ENCODE peak calls at places on chromosomes 5 and 9, in four cellular contexts. L is H1, E is sigmoid colon, O is thyroid gland. R is an unnamed sample.
A peak's percentile ranks its signal among the peaks of the same experiment; 100 is the strongest.

GRCh38 chr5:98934581-98934980 is 5.8 kb upstream of the CHD1 start:
- DNase-seq in L (no peak), E (no peak), O (no peak), R (no peak)

GRCh38 chr9:88534456-88535225 is at the start of gene NXNL2:
- DNase-seq in L (no peak), E (peak; percentile 91), O (peak; percentile 61), R (no peak)

GRCh38 chr5:54902817-54903473 is 82.4 kb downstream of the ESM1 start:
- DNase-seq in L (no peak), E (no peak), O (no peak), R (no peak)

GRCh38 chr5:62486672-62487071 is 74.1 kb downstream of the IPO11 start:
- DNase-seq in L (no peak), E (no peak), O (no peak), R (no peak)

GRCh38 chr9:98416294-98416693 is 160.8 kb upstream of the TBC1D2 start:
- DNase-seq in L (no peak), E (no peak), O (no peak), R (no peak)

GRCh38 chr9:126499005-126499910 is 114.5 kb upstream of the LMX1B start:
- DNase-seq in L (no peak), E (peak; percentile 60), O (peak; percentile 18), R (no peak)

GRCh38 chr5:169637856-169638190 is 748 bp downstream of the DOCK2 start:
- DNase-seq in L (no peak), E (no peak), O (no peak), R (no peak)

GRCh38 chr5:173847102-173847501 is 41.0 kb upstream of the CPEB4 start:
- DNase-seq in L (no peak), E (no peak), O (no peak), R (no peak)

GRCh38 chr9:102728946-102729345 is 266.2 kb upstream of the CYLC2 start:
- DNase-seq in L (no peak), E (no peak), O (no peak), R (no peak)

GRCh38 chr5:13771011-13771571 is 173.4 kb downstream of the DNAH5 start:
- DNase-seq in L (no peak), E (no peak), O (no peak), R (no peak)

GRCh38 chr9:121281614-121282291 is 13.8 kb downstream of the GSN start:
- DNase-seq in L (no peak), E (peak; percentile 94), O (peak; percentile 97), R (peak; percentile 8)

GRCh38 chr9:121283856-121284732 is 16.1 kb downstream of the GSN start:
- DNase-seq in L (no peak), E (no peak), O (peak; percentile 63), R (no peak)

GRCh38 chr9:121280715-121281613 is 13.0 kb downstream of the GSN start:
- DNase-seq in L (no peak), E (no peak), O (no peak), R (no peak)

GRCh38 chr9:121283072-121283398 is 15.1 kb downstream of the GSN start:
- DNase-seq in L (no peak), E (no peak), O (no peak), R (no peak)

DNA sequence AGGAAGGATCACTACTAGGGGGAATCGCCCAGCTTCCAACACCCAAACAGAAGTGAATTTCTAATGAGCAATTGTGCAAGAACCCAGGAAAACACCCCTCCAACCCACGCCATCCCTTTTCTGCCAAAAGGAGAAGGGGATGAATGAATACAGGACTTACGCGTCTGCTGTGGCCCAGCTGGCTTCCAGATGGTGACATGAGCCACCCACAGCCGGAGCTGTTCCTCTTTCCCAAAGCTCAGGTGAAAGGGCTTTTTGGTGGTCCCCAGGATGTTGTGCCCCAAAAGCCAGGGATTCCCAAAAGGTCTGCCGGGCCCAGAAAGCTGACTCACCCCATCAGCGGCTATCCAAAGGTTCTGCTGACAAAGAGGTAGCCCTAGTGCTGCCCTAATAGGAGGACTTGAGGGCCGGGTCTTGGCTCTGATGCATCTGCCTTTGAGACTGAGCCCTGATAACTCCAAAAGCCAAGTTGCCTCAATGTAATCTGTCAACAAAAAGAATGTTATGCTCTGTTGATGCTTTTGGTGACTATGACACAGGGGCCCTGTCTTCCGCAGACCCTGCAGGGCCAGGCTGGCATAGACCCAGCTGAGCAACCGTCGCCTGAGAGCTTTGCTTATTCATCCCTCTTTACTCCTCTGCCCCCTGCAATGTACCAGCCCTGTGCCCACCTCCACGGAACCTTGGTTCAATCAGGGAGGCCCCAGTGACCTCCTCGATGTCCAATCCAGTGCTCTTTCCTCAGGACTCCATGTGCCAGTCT is 14.5 kb downstream of the GSN start:
- DNase-seq in L (no peak), E (peak; percentile 93), O (peak; percentile 51), R (no peak)
- TF ChIP-seq POLR2A in L (no peak), E (no peak), O (no peak), R (no peak)

DNA sequence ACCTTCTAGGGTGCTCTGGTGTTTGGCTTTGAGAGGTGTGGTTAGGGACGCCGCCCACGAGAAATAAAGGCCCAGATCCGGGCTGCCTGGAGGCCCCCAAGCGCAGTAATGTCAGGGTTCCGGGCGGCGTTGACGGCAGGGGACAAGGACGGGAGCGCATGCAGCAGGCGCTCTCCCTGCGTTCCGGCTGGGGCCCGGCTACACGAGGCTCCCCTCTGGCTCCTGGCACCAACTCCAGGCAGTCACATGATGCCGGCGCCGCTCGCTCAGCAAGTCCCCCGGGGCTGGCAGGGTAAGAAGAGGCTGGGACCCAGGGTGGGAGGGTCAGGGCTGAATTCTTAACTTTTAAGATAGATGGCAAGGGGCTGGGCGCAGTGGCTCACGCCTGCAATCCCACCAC is 28.1 kb downstream of the UBTD2 start:
- DNase-seq in L (no peak), E (no peak), O (no peak), R (no peak)
- H3K9me3 ChIP-seq in L (no peaks in the 10 kb centered on the region), E (peaks cover 5% of the 10 kb centered on the region), O (no peaks in the 10 kb centered on the region), R (no peaks in the 10 kb centered on the region)

GRCh38 chr5:124080256-124080655 is 568.3 kb downstream of the CSNK1G3 start:
- DNase-seq in L (no peak), E (no peak), O (no peak), R (no peak)

GRCh38 chr5:124074500-124074899 is 562.5 kb downstream of the CSNK1G3 start:
- DNase-seq in L (no peak), E (no peak), O (no peak), R (no peak)

GRCh38 chr5:124079062-124079461 is 567.1 kb downstream of the CSNK1G3 start:
- DNase-seq in L (no peak), E (no peak), O (no peak), R (no peak)
- H3K4me1 ChIP-seq in L (no peaks in the 10 kb centered on the region), E (no peaks in the 10 kb centered on the region), O (no peaks in the 10 kb centered on the region), R (no peaks in the 10 kb centered on the region)

GRCh38 chr9:92122792-92123191 is 7.6 kb upstream of the SPTLC1 start:
- DNase-seq in L (no peak), E (no peak), O (no peak), R (no peak)

GRCh38 chr9:92119581-92119980 is 4.4 kb upstream of the SPTLC1 start:
- DNase-seq in L (no peak), E (no peak), O (no peak), R (no peak)

GRCh38 chr9:92115977-92116285 is 718 bp upstream of the SPTLC1 start:
- DNase-seq in L (no peak), E (no peak), O (no peak), R (no peak)

GRCh38 chr9:92122061-92122460 is 6.8 kb upstream of the SPTLC1 start:
- DNase-seq in L (no peak), E (no peak), O (no peak), R (no peak)

DNA sequence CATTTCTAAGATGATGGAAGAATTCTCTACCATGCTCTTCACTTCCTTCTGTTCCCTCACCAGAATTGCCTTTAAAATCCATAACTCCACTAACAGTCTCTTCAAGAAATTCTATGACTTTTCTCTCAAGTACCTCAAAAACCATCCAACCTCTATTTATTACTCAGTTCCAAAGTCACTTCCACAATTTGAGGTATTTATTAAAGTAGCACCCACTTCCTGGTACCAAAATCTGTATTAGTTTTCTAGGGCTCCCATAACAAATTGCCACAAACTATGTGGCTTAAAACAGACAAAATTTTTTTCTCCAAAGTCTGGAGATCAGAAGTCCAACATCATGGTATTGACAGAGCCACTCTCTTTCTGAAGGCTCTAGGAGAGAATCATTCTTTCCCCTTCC is 4.9 kb upstream of the SPTLC1 start:
- DNase-seq in L (no peak), E (no peak), O (no peak), R (no peak)
- TF ChIP-seq POLR2A in L (no peak), E (no peak), O (no peak), R (no peak)

GRCh38 chr5:23448627-23449026 is 58.8 kb upstream of the PRDM9 start:
- DNase-seq in L (no peak), E (no peak), O (no peak), R (no peak)

GRCh38 chr5:23445573-23445972 is 61.8 kb upstream of the PRDM9 start:
- DNase-seq in L (no peak), E (no peak), O (no peak), R (no peak)

GRCh38 chr5:23451156-23451555 is 56.3 kb upstream of the PRDM9 start:
- DNase-seq in L (no peak), E (no peak), O (no peak), R (no peak)

GRCh38 chr5:23446436-23446835 is 61.0 kb upstream of the PRDM9 start:
- DNase-seq in L (no peak), E (no peak), O (no peak), R (no peak)

GRCh38 chr5:23450187-23450586 is 57.2 kb upstream of the PRDM9 start:
- DNase-seq in L (no peak), E (no peak), O (no peak), R (no peak)
- H3K9me3 ChIP-seq in L (no peaks in the 10 kb centered on the region), E (no peaks in the 10 kb centered on the region), O (no peaks in the 10 kb centered on the region), R (no peaks in the 10 kb centered on the region)

DNA sequence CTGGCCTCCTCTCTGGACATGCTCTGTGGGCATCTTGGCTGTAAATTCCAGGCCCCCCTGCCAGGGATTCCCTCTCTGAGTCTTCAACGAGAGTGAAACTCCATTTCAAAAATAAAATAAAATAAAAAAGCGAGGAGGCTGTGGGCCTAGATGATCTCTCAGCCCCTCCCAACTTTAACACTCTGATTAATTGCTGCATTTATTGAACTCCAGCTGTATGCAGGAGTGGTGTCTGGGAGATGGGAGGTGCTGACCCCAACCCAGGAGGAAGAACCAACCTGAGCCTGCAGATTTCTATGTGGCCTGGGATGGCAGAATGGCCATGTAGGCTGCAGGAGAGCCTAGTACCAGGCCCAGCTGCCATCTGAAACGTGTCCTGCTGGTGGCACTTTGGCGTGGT is 154.5 kb upstream of the IER5L start:
- DNase-seq in L (no peak), E (no peak), O (peak; percentile 47), R (no peak)
- H3K4me1 ChIP-seq in L (peaks cover 32% of the 10 kb centered on the region), E (peaks cover 40% of the 10 kb centered on the region), O (peaks cover 68% of the 10 kb centered on the region), R (peaks cover 63% of the 10 kb centered on the region)

DNA sequence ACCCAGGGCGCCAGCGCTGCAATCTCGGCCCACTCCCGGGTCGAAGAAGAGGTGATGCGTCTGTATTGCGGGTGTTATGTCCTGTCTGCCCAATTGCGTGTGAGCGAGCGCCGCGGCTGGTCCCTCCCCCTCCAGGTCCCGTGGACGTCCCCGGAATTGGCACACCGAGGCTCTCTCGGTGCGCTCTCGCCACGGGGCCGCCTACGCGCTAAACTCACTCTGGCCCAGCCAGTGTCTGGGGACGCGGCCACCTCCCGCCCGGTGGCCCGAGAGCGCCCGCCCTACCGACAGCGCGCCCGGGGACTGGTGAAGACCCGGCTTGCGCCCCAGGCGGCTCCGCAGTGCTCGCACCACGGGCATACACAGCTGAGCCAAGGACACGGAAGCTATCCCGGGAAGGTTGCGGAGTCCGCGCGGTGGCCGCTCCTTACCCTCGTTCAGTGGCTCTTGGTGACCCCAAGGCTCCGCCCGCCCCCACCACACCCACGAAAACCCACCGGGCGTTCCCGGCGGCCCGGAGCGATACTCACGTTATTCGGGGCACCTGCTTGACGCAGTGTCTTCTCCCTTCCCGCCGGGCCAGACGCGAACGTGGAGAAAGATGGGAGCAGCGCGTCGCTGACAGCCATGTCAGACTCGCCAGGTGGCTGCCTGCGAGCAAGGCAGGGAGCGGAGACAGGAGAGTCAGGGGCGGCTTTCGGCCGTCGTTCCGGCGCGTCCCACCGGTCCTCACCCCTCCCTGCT is 997 bp downstream of the KLF4 start:
- DNase-seq in L (no peak), E (peak; percentile 94), O (peak; percentile 73), R (no peak)
- TF ChIP-seq POLR2A in L (no peak), E (peak; percentile 50), O (peak; percentile 62), R (peak; percentile 45)